ENCODE peak calls at places on chromosome 17, in four cellular contexts. I, G, S and Y are unnamed samples.

GRCh38 chr17:9274119-9274445 is 252.8 kb downstream of the NTN1 start:
- DNase-seq in S (peak), G (no peak), I (no peak), Y (no peak)

GRCh38 chr17:49229805-49230600 is 584 bp downstream of the PHOSPHO1 start:
- DNase-seq in G (no peak), I (no peak), S (no peak), Y (no peak)

GRCh38 chr17:57372156-57372555 is 115.8 kb downstream of the MSI2 start:
- DNase-seq in G (peak), S (no peak), I (no peak), Y (peak)

GRCh38 chr17:14775761-14776492 is 475.0 kb downstream of the HS3ST3B1 start:
- DNase-seq in G (no peak), I (no peak), S (no peak), Y (peak)

GRCh38 chr17:68763551-68763950 is 162.4 kb upstream of the FAM20A start:
- DNase-seq in I (no peak), S (no peak), G (peak), Y (peak)

GRCh38 chr17:73338566-73339247 is 26.9 kb upstream of the CDC42EP4 start:
- DNase-seq in G (no peak), I (no peak), S (no peak), Y (no peak)

GRCh38 chr17:74605361-74605760 is 13.3 kb upstream of the CD300LD start:
- DNase-seq in S (no peak), G (peak), I (peak), Y (peak)

GRCh38 chr17:3695723-3696411 is at the start of gene P2RX5:
- DNase-seq in I (no peak), G (no peak), S (peak), Y (peak)

GRCh38 chr17:67452681-67453554 is 75.8 kb downstream of the PITPNC1 start:
- DNase-seq in I (no peak), S (no peak), G (no peak), Y (no peak)

GRCh38 chr17:65588194-65588808 is 26.9 kb upstream of the AXIN2 start:
- DNase-seq in G (no peak), I (no peak), S (no peak), Y (no peak)

GRCh38 chr17:35132816-35133550 is 9.1 kb downstream of the NLE1 start:
- DNase-seq in S (no peak), G (no peak), I (no peak), Y (no peak)

GRCh38 chr17:9363440-9364350 is 211.9 kb downstream of the STX8 start:
- DNase-seq in I (no peak), S (peak), G (peak), Y (peak)

GRCh38 chr17:73663614-73664013 is 19.4 kb upstream of the SDK2 start:
- DNase-seq in G (no peak), S (no peak), I (no peak), Y (no peak)

GRCh38 chr17:38960402-38960801 is 6.8 kb downstream of the FBXO47 start:
- DNase-seq in G (no peak), I (no peak), S (no peak), Y (no peak)